ENCODE peak calls at places on chromosomes 2 and 18, in ten cellular contexts. One of them, this sample, is unnamed.

GRCh38 chr2:144645055-144645778 is 125.3 kb upstream of the ZEB2 start:
- DNase-seq in uterus: no peak
- DNase-seq in tibial artery: no peak
- DNase-seq in psoas muscle: no peak
- DNase-seq in colonic mucosa: no peak
- DNase-seq in spleen: no peak
- DNase-seq in neural progenitor cell: no peak
- DNase-seq in right lobe of liver: no peak
- DNase-seq in sigmoid colon: no peak
- DNase-seq in left ventricle myocardium inferior: no peak
- DNase-seq in this sample: no peak

GRCh38 chr18:24792164-24792563 is 331.7 kb downstream of the HRH4 start:
- DNase-seq in uterus: no peak
- DNase-seq in tibial artery: no peak
- DNase-seq in psoas muscle: no peak
- DNase-seq in colonic mucosa: no peak
- DNase-seq in spleen: no peak
- DNase-seq in neural progenitor cell: peak; percentile 59
- DNase-seq in right lobe of liver: no peak
- DNase-seq in sigmoid colon: no peak
- DNase-seq in left ventricle myocardium inferior: no peak
- DNase-seq in this sample: no peak

GRCh38 chr2:218000137-218000536 is 2.7 kb downstream of the TNS1 start:
- DNase-seq in uterus: peak; percentile 55
- DNase-seq in tibial artery: peak; percentile 88
- DNase-seq in psoas muscle: peak; percentile 76
- DNase-seq in colonic mucosa: no peak
- DNase-seq in spleen: no peak
- DNase-seq in neural progenitor cell: no peak
- DNase-seq in right lobe of liver: no peak
- DNase-seq in sigmoid colon: peak; percentile 85
- DNase-seq in left ventricle myocardium inferior: no peak
- DNase-seq in this sample: no peak

GRCh38 chr18:7927119-7927518 is 360.0 kb downstream of the PTPRM start:
- DNase-seq in uterus: no peak
- DNase-seq in tibial artery: no peak
- DNase-seq in psoas muscle: no peak
- DNase-seq in colonic mucosa: no peak
- DNase-seq in spleen: no peak
- DNase-seq in neural progenitor cell: no peak
- DNase-seq in right lobe of liver: no peak
- DNase-seq in sigmoid colon: no peak
- DNase-seq in left ventricle myocardium inferior: no peak
- DNase-seq in this sample: no peak

GRCh38 chr2:164735309-164735919 is 106.2 kb downstream of the COBLL1 start:
- DNase-seq in uterus: no peak
- DNase-seq in tibial artery: no peak
- DNase-seq in psoas muscle: no peak
- DNase-seq in colonic mucosa: no peak
- DNase-seq in spleen: no peak
- DNase-seq in neural progenitor cell: no peak
- DNase-seq in right lobe of liver: no peak
- DNase-seq in sigmoid colon: no peak
- DNase-seq in left ventricle myocardium inferior: no peak
- DNase-seq in this sample: no peak

GRCh38 chr2:9030190-9030589 is 26.7 kb upstream of the MBOAT2 start:
- DNase-seq in uterus: no peak
- DNase-seq in tibial artery: no peak
- DNase-seq in psoas muscle: no peak
- DNase-seq in colonic mucosa: no peak
- DNase-seq in spleen: no peak
- DNase-seq in neural progenitor cell: no peak
- DNase-seq in right lobe of liver: no peak
- DNase-seq in sigmoid colon: no peak
- DNase-seq in left ventricle myocardium inferior: no peak
- DNase-seq in this sample: no peak

GRCh38 chr2:2159336-2159735 is 171.7 kb downstream of the MYT1L start:
- DNase-seq in uterus: no peak
- DNase-seq in tibial artery: no peak
- DNase-seq in psoas muscle: no peak
- DNase-seq in colonic mucosa: no peak
- DNase-seq in spleen: no peak
- DNase-seq in neural progenitor cell: no peak
- DNase-seq in right lobe of liver: no peak
- DNase-seq in sigmoid colon: no peak
- DNase-seq in left ventricle myocardium inferior: no peak
- DNase-seq in this sample: no peak

GRCh38 chr2:42881732-42882131 is 89.3 kb upstream of the HAAO start:
- DNase-seq in uterus: no peak
- DNase-seq in tibial artery: no peak
- DNase-seq in psoas muscle: no peak
- DNase-seq in colonic mucosa: no peak
- DNase-seq in spleen: no peak
- DNase-seq in neural progenitor cell: no peak
- DNase-seq in right lobe of liver: no peak
- DNase-seq in sigmoid colon: no peak
- DNase-seq in left ventricle myocardium inferior: no peak
- DNase-seq in this sample: no peak

GRCh38 chr2:109299466-109299865 is 170.5 kb downstream of the SH3RF3 start:
- DNase-seq in uterus: no peak
- DNase-seq in tibial artery: no peak
- DNase-seq in psoas muscle: no peak
- DNase-seq in colonic mucosa: no peak
- DNase-seq in spleen: no peak
- DNase-seq in neural progenitor cell: no peak
- DNase-seq in right lobe of liver: no peak
- DNase-seq in sigmoid colon: no peak
- DNase-seq in left ventricle myocardium inferior: no peak
- DNase-seq in this sample: no peak

GRCh38 chr2:21793461-21793860 is 669.7 kb downstream of the TDRD15 start:
- DNase-seq in uterus: no peak
- DNase-seq in tibial artery: no peak
- DNase-seq in psoas muscle: no peak
- DNase-seq in colonic mucosa: no peak
- DNase-seq in spleen: no peak
- DNase-seq in neural progenitor cell: no peak
- DNase-seq in right lobe of liver: no peak
- DNase-seq in sigmoid colon: no peak
- DNase-seq in left ventricle myocardium inferior: no peak
- DNase-seq in this sample: no peak

GRCh38 chr2:66930499-66931165 is 466.5 kb upstream of the ETAA1 start:
- DNase-seq in uterus: no peak
- DNase-seq in tibial artery: no peak
- DNase-seq in psoas muscle: no peak
- DNase-seq in colonic mucosa: no peak
- DNase-seq in spleen: no peak
- DNase-seq in neural progenitor cell: no peak
- DNase-seq in right lobe of liver: no peak
- DNase-seq in sigmoid colon: no peak
- DNase-seq in left ventricle myocardium inferior: no peak
- DNase-seq in this sample: no peak

GRCh38 chr2:946073-947005 is 4.3 kb upstream of the SNTG2 start:
- DNase-seq in uterus: no peak
- DNase-seq in tibial artery: no peak
- DNase-seq in psoas muscle: no peak
- DNase-seq in colonic mucosa: no peak
- DNase-seq in spleen: no peak
- DNase-seq in neural progenitor cell: no peak
- DNase-seq in right lobe of liver: no peak
- DNase-seq in sigmoid colon: no peak
- DNase-seq in left ventricle myocardium inferior: no peak
- DNase-seq in this sample: no peak

GRCh38 chr18:49510393-49511115 is 23.5 kb upstream of the C18orf32 start:
- DNase-seq in uterus: no peak
- DNase-seq in tibial artery: no peak
- DNase-seq in psoas muscle: peak; percentile 56
- DNase-seq in colonic mucosa: peak; percentile 50
- DNase-seq in spleen: no peak
- DNase-seq in neural progenitor cell: peak; percentile 68
- DNase-seq in right lobe of liver: peak; percentile 59
- DNase-seq in sigmoid colon: no peak
- DNase-seq in left ventricle myocardium inferior: no peak
- DNase-seq in this sample: no peak

GRCh38 chr2:96642564-96643350 is at the start of gene FER1L5:
- DNase-seq in uterus: peak; percentile 37
- DNase-seq in tibial artery: no peak
- DNase-seq in psoas muscle: no peak
- DNase-seq in colonic mucosa: no peak
- DNase-seq in spleen: no peak
- DNase-seq in neural progenitor cell: peak; percentile 88
- DNase-seq in right lobe of liver: no peak
- DNase-seq in sigmoid colon: no peak
- DNase-seq in left ventricle myocardium inferior: no peak
- DNase-seq in this sample: no peak

GRCh38 chr18:79523738-79524180 is 128.0 kb downstream of the NFATC1 start:
- DNase-seq in uterus: peak; percentile 15
- DNase-seq in tibial artery: no peak
- DNase-seq in psoas muscle: no peak
- DNase-seq in colonic mucosa: peak; percentile 27
- DNase-seq in spleen: peak; percentile 86
- DNase-seq in neural progenitor cell: no peak
- DNase-seq in right lobe of liver: peak; percentile 31
- DNase-seq in sigmoid colon: peak; percentile 55
- DNase-seq in left ventricle myocardium inferior: no peak
- DNase-seq in this sample: no peak
- H3K4me1 ChIP-seq in uterus: no peaks in the 10 kb centered on the region
- H3K4me1 ChIP-seq in tibial artery: peaks cover 23% of the 10 kb centered on the region
- H3K4me1 ChIP-seq in psoas muscle: no peaks in the 10 kb centered on the region
- H3K4me1 ChIP-seq in colonic mucosa: no peaks in the 10 kb centered on the region
- H3K4me1 ChIP-seq in spleen: peaks cover 53% of the 10 kb centered on the region
- H3K4me1 ChIP-seq in neural progenitor cell: no peaks in the 10 kb centered on the region
- H3K4me1 ChIP-seq in right lobe of liver: no peaks in the 10 kb centered on the region
- H3K4me1 ChIP-seq in sigmoid colon: peaks cover 18% of the 10 kb centered on the region
- H3K4me1 ChIP-seq in left ventricle myocardium inferior: peaks cover 28% of the 10 kb centered on the region
- H3K4me1 ChIP-seq in this sample: peaks cover 8% of the 10 kb centered on the region

DNA sequence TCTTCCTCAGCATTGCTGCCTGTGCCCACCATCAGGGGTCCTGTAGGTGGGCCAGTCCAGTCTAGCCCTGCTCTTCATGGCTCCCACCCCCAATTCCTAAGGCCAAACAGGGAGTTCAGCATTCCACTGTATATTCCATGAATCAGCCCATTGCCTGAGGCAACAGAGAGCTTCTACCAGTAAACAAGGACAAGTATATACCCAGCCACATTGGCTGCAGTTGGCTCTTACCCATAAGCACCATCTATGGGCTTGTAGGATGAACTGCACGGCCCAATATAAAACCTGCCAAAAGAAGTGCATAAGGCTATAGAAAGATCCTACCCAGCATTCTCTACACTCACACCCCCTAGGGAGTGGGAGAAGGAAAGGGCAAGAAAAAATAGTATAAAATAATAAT is 95.1 kb upstream of the SALL3 start:
- DNase-seq in uterus: no peak
- DNase-seq in tibial artery: no peak
- DNase-seq in psoas muscle: no peak
- DNase-seq in colonic mucosa: no peak
- DNase-seq in spleen: no peak
- DNase-seq in neural progenitor cell: no peak
- DNase-seq in right lobe of liver: no peak
- DNase-seq in sigmoid colon: no peak
- DNase-seq in left ventricle myocardium inferior: no peak
- DNase-seq in this sample: no peak
- TF ChIP-seq CTCF in uterus: no peak
- TF ChIP-seq CTCF in tibial artery: no peak
- TF ChIP-seq CTCF in psoas muscle: no peak
- TF ChIP-seq CTCF in colonic mucosa: no peak
- TF ChIP-seq CTCF in spleen: no peak
- TF ChIP-seq CTCF in neural progenitor cell: peak; percentile 28
- TF ChIP-seq CTCF in right lobe of liver: no peak
- TF ChIP-seq CTCF in sigmoid colon: no peak
- TF ChIP-seq CTCF in left ventricle myocardium inferior: no peak
- TF ChIP-seq CTCF in this sample: no peak

DNA sequence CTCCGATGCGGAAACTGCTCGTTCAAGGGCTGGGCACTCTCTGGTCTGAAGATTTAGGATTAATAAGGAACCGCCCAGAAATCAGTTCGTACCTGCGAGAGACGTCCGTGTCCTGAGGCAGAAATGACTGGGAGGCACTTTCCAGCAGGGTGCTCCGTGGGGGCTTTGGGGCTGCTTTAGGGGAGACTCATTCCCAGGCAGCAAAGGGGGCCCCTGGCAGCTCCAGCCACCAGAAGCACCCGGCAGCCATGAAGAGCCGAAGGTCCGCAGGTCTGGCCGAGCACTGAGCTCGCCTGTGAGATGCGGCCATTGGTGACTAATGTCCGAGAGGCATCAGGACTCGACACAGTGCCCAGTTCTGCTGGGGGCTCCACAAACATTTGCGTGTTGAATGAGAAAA is 20.9 kb downstream of the KCNG2 start:
- DNase-seq in uterus: no peak
- DNase-seq in tibial artery: peak; percentile 52
- DNase-seq in psoas muscle: no peak
- DNase-seq in colonic mucosa: peak; percentile 8
- DNase-seq in spleen: no peak
- DNase-seq in neural progenitor cell: no peak
- DNase-seq in right lobe of liver: no peak
- DNase-seq in sigmoid colon: no peak
- DNase-seq in left ventricle myocardium inferior: no peak
- DNase-seq in this sample: no peak
- H3K4me1 ChIP-seq in uterus: no peaks in the 10 kb centered on the region
- H3K4me1 ChIP-seq in tibial artery: no peaks in the 10 kb centered on the region
- H3K4me1 ChIP-seq in psoas muscle: no peaks in the 10 kb centered on the region
- H3K4me1 ChIP-seq in colonic mucosa: no peaks in the 10 kb centered on the region
- H3K4me1 ChIP-seq in spleen: peaks cover 23% of the 10 kb centered on the region
- H3K4me1 ChIP-seq in neural progenitor cell: no peaks in the 10 kb centered on the region
- H3K4me1 ChIP-seq in right lobe of liver: no peaks in the 10 kb centered on the region
- H3K4me1 ChIP-seq in sigmoid colon: no peaks in the 10 kb centered on the region
- H3K4me1 ChIP-seq in left ventricle myocardium inferior: no peaks in the 10 kb centered on the region
- H3K4me1 ChIP-seq in this sample: no peaks in the 10 kb centered on the region

GRCh38 chr2:240596491-240596931 is 10.0 kb downstream of the CAPN10 start:
- DNase-seq in uterus: no peak
- DNase-seq in tibial artery: peak; percentile 90
- DNase-seq in psoas muscle: peak; percentile 83
- DNase-seq in colonic mucosa: no peak
- DNase-seq in spleen: no peak
- DNase-seq in neural progenitor cell: no peak
- DNase-seq in right lobe of liver: peak; percentile 91
- DNase-seq in sigmoid colon: peak; percentile 91
- DNase-seq in left ventricle myocardium inferior: peak; percentile 78
- DNase-seq in this sample: peak; percentile 51

GRCh38 chr2:240596080-240596460 is 9.5 kb downstream of the CAPN10 start:
- DNase-seq in uterus: peak; percentile 16
- DNase-seq in tibial artery: peak; percentile 62
- DNase-seq in psoas muscle: no peak
- DNase-seq in colonic mucosa: no peak
- DNase-seq in spleen: peak; percentile 69
- DNase-seq in neural progenitor cell: no peak
- DNase-seq in right lobe of liver: peak; percentile 46
- DNase-seq in sigmoid colon: no peak
- DNase-seq in left ventricle myocardium inferior: peak; percentile 58
- DNase-seq in this sample: peak; percentile 59

GRCh38 chr2:240594511-240595380 is 8.2 kb downstream of the CAPN10 start:
- DNase-seq in uterus: peak; percentile 13
- DNase-seq in tibial artery: peak; percentile 64
- DNase-seq in psoas muscle: peak; percentile 50
- DNase-seq in colonic mucosa: no peak
- DNase-seq in spleen: peak; percentile 72
- DNase-seq in neural progenitor cell: no peak
- DNase-seq in right lobe of liver: peak; percentile 46
- DNase-seq in sigmoid colon: peak; percentile 61
- DNase-seq in left ventricle myocardium inferior: peak; percentile 18
- DNase-seq in this sample: peak; percentile 64

GRCh38 chr2:240597054-240597418 is 10.5 kb downstream of the CAPN10 start:
- DNase-seq in uterus: peak; percentile 6
- DNase-seq in tibial artery: peak; percentile 63
- DNase-seq in psoas muscle: peak; percentile 38
- DNase-seq in colonic mucosa: no peak
- DNase-seq in spleen: peak; percentile 65
- DNase-seq in neural progenitor cell: no peak
- DNase-seq in right lobe of liver: peak; percentile 44
- DNase-seq in sigmoid colon: peak; percentile 62
- DNase-seq in left ventricle myocardium inferior: peak; percentile 15
- DNase-seq in this sample: peak; percentile 61

GRCh38 chr2:240595381-240596079 is 9.0 kb downstream of the CAPN10 start:
- DNase-seq in uterus: peak; percentile 11
- DNase-seq in tibial artery: peak; percentile 53
- DNase-seq in psoas muscle: peak; percentile 55
- DNase-seq in colonic mucosa: peak; percentile 55
- DNase-seq in spleen: peak; percentile 67
- DNase-seq in neural progenitor cell: peak; percentile 61
- DNase-seq in right lobe of liver: peak; percentile 50
- DNase-seq in sigmoid colon: peak; percentile 63
- DNase-seq in left ventricle myocardium inferior: no peak
- DNase-seq in this sample: peak; percentile 57
- TF ChIP-seq CTCF in uterus: no peak
- TF ChIP-seq CTCF in tibial artery: no peak
- TF ChIP-seq CTCF in psoas muscle: no peak
- TF ChIP-seq CTCF in colonic mucosa: no peak
- TF ChIP-seq CTCF in spleen: no peak
- TF ChIP-seq CTCF in neural progenitor cell: peak; percentile 55
- TF ChIP-seq CTCF in right lobe of liver: no peak
- TF ChIP-seq CTCF in sigmoid colon: no peak
- TF ChIP-seq CTCF in left ventricle myocardium inferior: peak; percentile 28
- TF ChIP-seq CTCF in this sample: no peak